ENCODE peak calls at places on chromosomes 3 and 15, in seven cellular contexts. C, X, Y, T, E, B and I are unnamed samples.

GRCh38 chr3:157335677-157336076 is 101.0 kb upstream of the PTX3 start:
- DNase-seq in X (no peak), C (peak), T (no peak), B (no peak), Y (no peak), E (no peak), I (no peak)

GRCh38 chr15:71634820-71635219 is 175.5 kb upstream of the NR2E3 start:
- DNase-seq in C (no peak), B (no peak), T (no peak), Y (no peak), X (peak), E (no peak), I (no peak)

GRCh38 chr3:110984456-110985250 is 87.0 kb upstream of the NECTIN3 start:
- DNase-seq in C (no peak), T (no peak), E (no peak), B (no peak), Y (no peak), X (no peak), I (no peak)

GRCh38 chr15:75713338-75713895 is 769 bp upstream of the CSPG4 start:
- DNase-seq in Y (no peak), X (no peak), T (no peak), C (no peak), B (no peak), E (no peak), I (no peak)

GRCh38 chr3:165283328-165283727 is 87.1 kb upstream of the SLITRK3 start:
- DNase-seq in X (no peak), Y (no peak), T (no peak), C (no peak), E (no peak), B (no peak), I (no peak)

GRCh38 chr15:84883433-84883832 is 1.0 kb upstream of the SLC28A1 start:
- DNase-seq in B (no peak), C (no peak), E (peak), T (no peak), Y (no peak), X (no peak), I (no peak)

GRCh38 chr3:186307594-186307993 is 54.4 kb downstream of the DGKG start:
- DNase-seq in X (no peak), B (no peak), Y (no peak), E (peak), T (peak), C (no peak), I (no peak)

GRCh38 chr3:184360834-184361531 is 422 bp downstream of the CLCN2 start:
- DNase-seq in E (no peak), Y (no peak), T (no peak), C (no peak), X (no peak), B (no peak), I (no peak)

GRCh38 chr15:41790756-41791546 is 16.7 kb downstream of the MAPKBP1 start:
- DNase-seq in Y (no peak), C (no peak), T (no peak), B (no peak), E (peak), X (no peak), I (no peak)

GRCh38 chr15:82651708-82652107 is 4.5 kb upstream of the CPEB1 start:
- DNase-seq in B (no peak), C (no peak), T (no peak), X (no peak), Y (no peak), E (no peak), I (no peak)

GRCh38 chr3:39138804-39139415 is 14.5 kb downstream of the CSRNP1 start:
- DNase-seq in X (no peak), C (no peak), B (no peak), T (no peak), Y (no peak), E (no peak), I (no peak)

GRCh38 chr3:32262201-32262600 is 23.7 kb downstream of the CMTM8 start:
- DNase-seq in C (no peak), X (no peak), T (no peak), E (no peak), B (no peak), Y (no peak), I (no peak)

GRCh38 chr15:43099105-43099845 is 6.6 kb downstream of the UBR1 start:
- DNase-seq in X (no peak), E (no peak), T (no peak), B (no peak), C (no peak), Y (no peak), I (no peak)

GRCh38 chr3:12370758-12371157 is 81.9 kb downstream of the PPARG start:
- DNase-seq in Y (no peak), E (peak), T (no peak), C (no peak), B (no peak), X (peak), I (no peak)

GRCh38 chr3:12369598-12369997 is 80.7 kb downstream of the PPARG start:
- DNase-seq in X (no peak), B (no peak), Y (no peak), C (no peak), E (no peak), T (no peak), I (no peak)

GRCh38 chr3:12369029-12369428 is 80.2 kb downstream of the PPARG start:
- DNase-seq in B (no peak), X (no peak), E (no peak), Y (no peak), C (no peak), T (no peak), I (no peak)

GRCh38 chr3:12372762-12373280 is 84.0 kb downstream of the PPARG start:
- DNase-seq in Y (no peak), X (no peak), B (no peak), C (no peak), T (no peak), E (no peak), I (no peak)

DNA sequence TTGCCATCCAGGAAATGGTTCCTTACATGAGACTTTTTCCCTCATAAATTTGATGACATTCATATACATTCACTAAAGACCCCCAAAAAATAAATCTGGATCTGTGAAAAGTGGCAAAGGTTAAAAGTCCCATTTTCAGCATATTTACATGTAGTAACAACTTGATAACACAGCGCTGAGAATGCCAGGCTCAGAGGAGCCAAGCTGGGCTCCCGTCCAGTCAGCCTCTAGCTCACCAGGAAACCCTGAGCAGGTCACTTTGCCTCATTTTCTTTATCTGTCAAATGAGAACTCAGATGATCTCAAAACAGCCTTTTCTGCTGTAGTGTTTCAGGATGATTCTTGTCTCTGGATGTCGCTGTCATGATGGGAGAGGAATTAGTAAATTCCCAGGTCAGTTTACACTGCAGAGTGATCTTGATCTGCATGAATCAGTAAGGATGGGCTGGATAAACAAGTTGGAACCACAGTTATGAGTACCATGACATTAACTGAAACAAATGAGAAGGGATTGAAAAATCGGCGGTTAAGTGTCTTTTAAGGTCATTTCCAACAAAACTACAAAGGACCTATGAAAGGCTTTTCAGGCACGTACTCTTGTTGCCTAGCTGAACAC is 82.8 kb downstream of the PPARG start:
- DNase-seq in Y (no peak), C (no peak), E (no peak), T (no peak), B (no peak), X (peak), I (no peak)
- TF ChIP-seq TAF1 in Y (no peak), C (no peak), E (no peak), T (no peak), B (no peak), X (no peak), I (no peak)

GRCh38 chr3:122635789-122636188 is 44.9 kb upstream of the PARP14 start:
- DNase-seq in X (no peak), T (no peak), Y (no peak), B (no peak), C (no peak), E (no peak), I (no peak)
- TF ChIP-seq TAF1 in X (no peak), T (no peak), Y (no peak), B (no peak), C (no peak), E (no peak), I (no peak)

DNA sequence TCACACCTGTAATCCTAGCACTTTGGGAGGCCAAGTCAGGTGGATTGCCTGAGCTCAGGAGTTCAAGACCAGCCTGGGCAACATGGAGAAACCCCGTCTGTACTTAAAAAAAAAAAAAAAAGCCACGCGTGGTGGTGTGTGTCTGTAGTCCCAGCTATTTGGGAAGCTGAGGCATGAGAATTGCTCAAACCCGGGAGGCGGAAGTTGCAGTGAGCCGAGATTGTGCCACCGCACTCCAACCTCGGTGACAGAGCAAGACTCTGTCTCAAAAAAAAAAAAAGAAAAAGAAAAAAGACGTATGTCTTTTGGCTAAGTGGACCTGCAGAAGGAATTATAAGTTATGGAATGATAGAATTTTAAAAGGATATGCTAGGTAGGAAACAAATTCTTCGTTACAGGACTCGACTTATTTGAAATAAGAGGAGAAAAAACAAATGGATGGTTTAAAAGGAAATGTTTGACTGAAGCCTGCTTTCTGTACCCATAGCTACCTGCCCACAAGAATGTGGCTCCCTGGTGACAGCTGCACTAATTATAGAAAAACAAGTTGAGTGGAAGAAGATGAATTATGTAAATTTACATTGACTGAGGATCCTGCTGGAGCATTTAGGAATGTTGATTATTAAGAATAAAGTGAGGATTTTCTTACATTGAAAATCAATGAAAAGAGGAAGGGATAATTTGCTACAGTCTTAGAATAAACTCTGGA is 36.0 kb upstream of the SKIL start:
- DNase-seq in C (no peak), Y (no peak), E (no peak), B (no peak), T (no peak), X (no peak), I (no peak)
- TF ChIP-seq TAF1 in C (no peak), Y (no peak), E (no peak), B (no peak), T (no peak), X (no peak), I (no peak)

DNA sequence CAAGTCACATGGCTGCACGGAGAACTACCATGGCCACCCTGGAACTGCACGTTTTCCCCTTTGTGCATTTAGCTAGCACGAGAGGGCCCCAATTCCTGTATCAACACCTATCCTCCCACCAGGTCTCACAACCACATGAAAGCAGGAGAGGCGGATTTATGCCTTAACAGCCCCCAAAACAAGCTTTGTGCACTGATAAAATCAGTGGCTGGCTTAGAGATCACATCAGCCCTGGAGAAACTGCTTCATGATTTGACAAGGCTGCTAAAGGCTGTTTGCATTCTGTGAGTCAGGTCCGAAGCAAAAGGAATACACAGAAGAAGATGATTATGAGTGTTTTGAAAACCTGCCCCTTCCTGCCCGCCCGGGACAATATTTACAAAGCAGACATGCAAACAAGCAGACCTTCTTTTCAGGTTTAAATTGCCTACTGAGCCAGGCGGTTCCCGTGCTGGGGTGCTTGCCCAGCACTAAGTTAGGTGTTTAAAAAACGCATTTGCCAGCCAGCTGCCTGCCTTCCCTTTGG is 25.9 kb downstream of the CEMIP start:
- DNase-seq in C (no peak), B (no peak), E (peak), X (no peak), T (no peak), Y (no peak), I (no peak)
- TF ChIP-seq TAF1 in C (no peak), B (no peak), E (peak), X (no peak), T (no peak), Y (no peak), I (no peak)

DNA sequence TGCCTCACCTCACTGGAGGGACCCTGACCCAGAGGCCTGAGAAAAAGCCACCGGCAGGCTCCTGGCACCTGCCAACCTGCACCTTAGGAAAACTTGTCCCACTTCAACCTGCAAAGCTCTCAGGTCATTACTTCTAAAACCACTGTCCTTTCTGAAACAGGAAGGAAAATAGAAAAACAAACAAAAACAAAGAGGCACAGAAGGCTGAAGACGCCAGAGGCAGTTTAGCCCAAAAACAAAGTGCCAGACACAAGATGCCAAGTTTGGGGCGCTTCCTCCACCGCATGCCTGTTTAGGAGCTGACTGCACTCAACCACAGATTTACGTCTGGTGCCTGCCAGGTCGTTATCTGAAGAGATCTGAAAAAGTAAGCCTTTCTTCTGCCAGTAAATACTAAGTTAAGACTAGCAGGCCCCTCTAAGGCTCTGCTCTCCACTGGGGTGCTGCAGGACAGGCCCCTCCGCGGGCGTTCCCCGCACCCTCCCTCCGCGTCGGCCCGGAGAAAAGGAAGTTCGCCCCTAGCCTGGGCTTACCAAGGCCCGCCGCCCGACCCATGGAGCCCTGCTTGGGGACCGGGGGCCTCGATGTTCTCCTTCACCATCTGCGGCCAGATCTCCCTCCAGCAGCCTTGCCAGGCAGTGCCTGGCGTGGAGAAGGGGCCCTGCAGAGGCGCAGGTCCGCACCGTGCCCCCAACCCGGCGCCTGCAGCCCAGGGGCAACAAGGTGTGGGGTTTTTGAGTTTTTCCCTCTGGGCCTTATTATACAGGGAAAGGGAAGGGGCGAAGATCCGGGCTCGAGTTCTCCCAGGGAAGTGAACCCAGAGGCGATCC is 1.3 kb downstream of the GOLGA8A start:
- DNase-seq in Y (no peak), X (peak), B (no peak), E (no peak), C (no peak), T (peak), I (peak)
- TF ChIP-seq TAF1 in Y (no peak), X (no peak), B (no peak), E (no peak), C (no peak), T (no peak), I (no peak)